ENCODE peak calls at places on chromosomes 12 and 14, in four cellular contexts. D, Y, A and E are unnamed samples.

GRCh38 chr14:74377976-74378690 is 29.9 kb downstream of the VRTN start:
- DNase-seq in D (no peak), A (no peak), Y (no peak), E (no peak)

GRCh38 chr14:79701371-79701770 is 509.9 kb downstream of the DIO2 start:
- DNase-seq in Y (no peak), D (no peak), A (no peak), E (no peak)

GRCh38 chr12:11663128-11663527 is 13.7 kb downstream of the ETV6 start:
- DNase-seq in A (no peak), Y (no peak), D (no peak), E (no peak)

GRCh38 chr14:96082420-96083300 is 43.5 kb downstream of the C14orf132 start:
- DNase-seq in Y (no peak), A (no peak), D (no peak), E (no peak)

GRCh38 chr12:67721216-67721615 is 72.7 kb downstream of the DYRK2 start:
- DNase-seq in A (no peak), Y (peak; percentile 8), D (peak; percentile 69), E (peak; percentile 61)

GRCh38 chr12:6526766-6527525 is 7.4 kb upstream of the GAPDH start:
- DNase-seq in A (no peak), Y (no peak), D (no peak), E (no peak)

GRCh38 chr12:57629897-57630471 is 3.0 kb downstream of the B4GALNT1 start:
- DNase-seq in D (no peak), Y (no peak), A (no peak), E (no peak)

GRCh38 chr12:90514325-90514724 is 440.7 kb downstream of the CCER1 start:
- DNase-seq in Y (no peak), D (no peak), A (no peak), E (no peak)